ENCODE peak calls at places on chromosomes 12 and 14, in ten cellular contexts. One of them, this sample, is unnamed. For H3K9me3 and H3K4me1, the result is how much of the 10 kb centered on the place peaks cover.

GRCh38 chr14:23294734-23295561 is 7.7 kb downstream of the PPP1R3E start:
- DNase-seq in CD8-positive, alpha-beta memory T cell: peak
- DNase-seq in cardiac muscle cell: peak
- DNase-seq in uterus: peak
- DNase-seq in astrocyte: no peak
- DNase-seq in aorta: no peak
- DNase-seq in MM.1S: peak
- DNase-seq in K562: peak
- DNase-seq in effector memory CD4-positive, alpha-beta T cell: peak
- DNase-seq in H9: peak
- DNase-seq in this sample: no peak

GRCh38 chr14:20652996-20653975 is 11.8 kb upstream of the OR6S1 start:
- DNase-seq in H9: peak
- DNase-seq in cardiac muscle cell: peak
- DNase-seq in uterus: no peak
- DNase-seq in astrocyte: peak
- DNase-seq in effector memory CD4-positive, alpha-beta T cell: no peak
- DNase-seq in MM.1S: no peak
- DNase-seq in CD8-positive, alpha-beta memory T cell: no peak
- DNase-seq in K562: peak
- DNase-seq in aorta: no peak
- DNase-seq in this sample: no peak

GRCh38 chr12:81610955-81611889 is 147.9 kb downstream of the PPFIA2 start:
- DNase-seq in H9: peak
- DNase-seq in astrocyte: no peak
- DNase-seq in K562: no peak
- DNase-seq in CD8-positive, alpha-beta memory T cell: no peak
- DNase-seq in MM.1S: peak
- DNase-seq in uterus: no peak
- DNase-seq in aorta: no peak
- DNase-seq in cardiac muscle cell: peak
- DNase-seq in effector memory CD4-positive, alpha-beta T cell: no peak
- DNase-seq in this sample: no peak

GRCh38 chr14:74978416-74978947 is 23.1 kb upstream of the PGF start:
- DNase-seq in effector memory CD4-positive, alpha-beta T cell: no peak
- DNase-seq in H9: peak
- DNase-seq in K562: no peak
- DNase-seq in cardiac muscle cell: no peak
- DNase-seq in MM.1S: no peak
- DNase-seq in aorta: peak
- DNase-seq in uterus: no peak
- DNase-seq in CD8-positive, alpha-beta memory T cell: no peak
- DNase-seq in astrocyte: no peak
- DNase-seq in this sample: no peak

GRCh38 chr12:102659200-102659911 is 179.0 kb upstream of the IGF1 start:
- DNase-seq in H9: no peak
- DNase-seq in MM.1S: no peak
- DNase-seq in uterus: no peak
- DNase-seq in aorta: no peak
- DNase-seq in K562: no peak
- DNase-seq in effector memory CD4-positive, alpha-beta T cell: no peak
- DNase-seq in CD8-positive, alpha-beta memory T cell: no peak
- DNase-seq in cardiac muscle cell: no peak
- DNase-seq in astrocyte: no peak
- DNase-seq in this sample: no peak

GRCh38 chr12:926641-927040 is 22.9 kb downstream of the RAD52 start:
- DNase-seq in MM.1S: no peak
- DNase-seq in K562: no peak
- DNase-seq in H9: no peak
- DNase-seq in astrocyte: no peak
- DNase-seq in CD8-positive, alpha-beta memory T cell: no peak
- DNase-seq in effector memory CD4-positive, alpha-beta T cell: no peak
- DNase-seq in uterus: no peak
- DNase-seq in cardiac muscle cell: no peak
- DNase-seq in aorta: no peak
- DNase-seq in this sample: no peak

GRCh38 chr14:68623828-68624227 is 169.0 kb downstream of the ZFP36L1 start:
- DNase-seq in CD8-positive, alpha-beta memory T cell: no peak
- DNase-seq in astrocyte: no peak
- DNase-seq in K562: no peak
- DNase-seq in effector memory CD4-positive, alpha-beta T cell: no peak
- DNase-seq in cardiac muscle cell: no peak
- DNase-seq in MM.1S: no peak
- DNase-seq in aorta: no peak
- DNase-seq in uterus: peak
- DNase-seq in H9: no peak
- DNase-seq in this sample: no peak

GRCh38 chr12:87812030-87812429 is 217.2 kb downstream of the C12orf50 start:
- DNase-seq in K562: no peak
- DNase-seq in aorta: no peak
- DNase-seq in effector memory CD4-positive, alpha-beta T cell: no peak
- DNase-seq in cardiac muscle cell: no peak
- DNase-seq in CD8-positive, alpha-beta memory T cell: no peak
- DNase-seq in uterus: no peak
- DNase-seq in MM.1S: no peak
- DNase-seq in H9: no peak
- DNase-seq in astrocyte: peak
- DNase-seq in this sample: no peak

GRCh38 chr12:106248177-106248848 is 493 bp upstream of the CKAP4 start:
- DNase-seq in aorta: peak
- DNase-seq in cardiac muscle cell: peak
- DNase-seq in MM.1S: peak
- DNase-seq in K562: no peak
- DNase-seq in effector memory CD4-positive, alpha-beta T cell: no peak
- DNase-seq in astrocyte: peak
- DNase-seq in uterus: peak
- DNase-seq in CD8-positive, alpha-beta memory T cell: no peak
- DNase-seq in H9: peak
- DNase-seq in this sample: no peak

GRCh38 chr12:130743606-130744005 is 27.5 kb upstream of the RIMBP2 start:
- DNase-seq in uterus: no peak
- DNase-seq in astrocyte: no peak
- DNase-seq in MM.1S: no peak
- DNase-seq in effector memory CD4-positive, alpha-beta T cell: no peak
- DNase-seq in H9: no peak
- DNase-seq in K562: no peak
- DNase-seq in cardiac muscle cell: no peak
- DNase-seq in aorta: no peak
- DNase-seq in CD8-positive, alpha-beta memory T cell: no peak
- DNase-seq in this sample: no peak

GRCh38 chr12:103901518-103902173 is 28.6 kb upstream of the HSP90B1 start:
- DNase-seq in CD8-positive, alpha-beta memory T cell: no peak
- DNase-seq in astrocyte: no peak
- DNase-seq in MM.1S: peak
- DNase-seq in cardiac muscle cell: no peak
- DNase-seq in effector memory CD4-positive, alpha-beta T cell: peak
- DNase-seq in aorta: no peak
- DNase-seq in uterus: no peak
- DNase-seq in H9: no peak
- DNase-seq in K562: no peak
- DNase-seq in this sample: no peak

GRCh38 chr12:59596232-59597143 is 659 bp downstream of the SLC16A7 start:
- DNase-seq in cardiac muscle cell: peak
- DNase-seq in MM.1S: peak
- DNase-seq in K562: no peak
- DNase-seq in uterus: peak
- DNase-seq in aorta: peak
- DNase-seq in effector memory CD4-positive, alpha-beta T cell: peak
- DNase-seq in astrocyte: peak
- DNase-seq in CD8-positive, alpha-beta memory T cell: peak
- DNase-seq in H9: peak
- DNase-seq in this sample: peak

GRCh38 chr14:105925615-105926414 is 399.4 kb downstream of the TMEM121 start:
- DNase-seq in aorta: peak
- DNase-seq in CD8-positive, alpha-beta memory T cell: no peak
- DNase-seq in MM.1S: no peak
- DNase-seq in effector memory CD4-positive, alpha-beta T cell: no peak
- DNase-seq in cardiac muscle cell: no peak
- DNase-seq in astrocyte: no peak
- DNase-seq in K562: peak
- DNase-seq in uterus: no peak
- DNase-seq in H9: no peak
- DNase-seq in this sample: no peak
- H3K9me3 ChIP-seq in aorta: under half
- H3K9me3 ChIP-seq in CD8-positive, alpha-beta memory T cell: under half
- H3K9me3 ChIP-seq in MM.1S: under half
- H3K9me3 ChIP-seq in effector memory CD4-positive, alpha-beta T cell: under half
- H3K9me3 ChIP-seq in cardiac muscle cell: under half
- H3K9me3 ChIP-seq in astrocyte: under half
- H3K9me3 ChIP-seq in K562: under half
- H3K9me3 ChIP-seq in uterus: under half
- H3K9me3 ChIP-seq in H9: half or more
- H3K9me3 ChIP-seq in this sample: under half

GRCh38 chr12:57754411-57755193 is at the start of gene MARCHF9:
- DNase-seq in CD8-positive, alpha-beta memory T cell: peak
- DNase-seq in astrocyte: no peak
- DNase-seq in K562: peak
- DNase-seq in H9: peak
- DNase-seq in effector memory CD4-positive, alpha-beta T cell: peak
- DNase-seq in cardiac muscle cell: no peak
- DNase-seq in uterus: peak
- DNase-seq in aorta: peak
- DNase-seq in MM.1S: peak
- DNase-seq in this sample: peak
- H3K4me1 ChIP-seq in CD8-positive, alpha-beta memory T cell: half or more
- H3K4me1 ChIP-seq in astrocyte: under half
- H3K4me1 ChIP-seq in K562: under half
- H3K4me1 ChIP-seq in H9: under half
- H3K4me1 ChIP-seq in effector memory CD4-positive, alpha-beta T cell: under half
- H3K4me1 ChIP-seq in cardiac muscle cell: under half
- H3K4me1 ChIP-seq in uterus: under half
- H3K4me1 ChIP-seq in aorta: under half
- H3K4me1 ChIP-seq in MM.1S: under half
- H3K4me1 ChIP-seq in this sample: half or more

DNA sequence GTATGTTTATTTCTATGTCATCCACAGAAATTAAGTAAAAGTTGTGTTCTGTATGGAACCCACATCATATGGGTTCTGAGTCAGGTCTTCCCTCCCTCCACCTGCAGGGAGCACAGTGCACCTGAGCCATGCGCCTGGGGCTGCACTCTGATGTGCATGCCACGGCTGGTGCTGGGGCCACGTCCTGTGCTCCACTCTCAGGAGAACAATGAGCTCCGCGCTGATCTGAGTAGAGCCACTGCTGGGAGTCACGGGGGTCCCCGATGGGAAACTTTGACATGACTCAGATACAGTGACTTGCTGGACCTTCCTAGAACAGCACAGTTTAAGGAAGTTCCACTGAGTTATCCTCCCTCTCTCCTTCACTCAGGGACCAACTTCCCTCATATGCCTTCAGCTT is 683.4 kb downstream of the TMEM121 start:
- DNase-seq in uterus: no peak
- DNase-seq in cardiac muscle cell: no peak
- DNase-seq in effector memory CD4-positive, alpha-beta T cell: no peak
- DNase-seq in CD8-positive, alpha-beta memory T cell: no peak
- DNase-seq in H9: no peak
- DNase-seq in aorta: no peak
- DNase-seq in K562: no peak
- DNase-seq in astrocyte: no peak
- DNase-seq in MM.1S: no peak
- DNase-seq in this sample: no peak
- H3K9me3 ChIP-seq in uterus: under half
- H3K9me3 ChIP-seq in cardiac muscle cell: under half
- H3K9me3 ChIP-seq in effector memory CD4-positive, alpha-beta T cell: under half
- H3K9me3 ChIP-seq in CD8-positive, alpha-beta memory T cell: under half
- H3K9me3 ChIP-seq in H9: half or more
- H3K9me3 ChIP-seq in aorta: under half
- H3K9me3 ChIP-seq in K562: under half
- H3K9me3 ChIP-seq in astrocyte: under half
- H3K9me3 ChIP-seq in MM.1S: under half
- H3K9me3 ChIP-seq in this sample: under half

GRCh38 chr12:22047495-22047894 is 1.5 kb downstream of the CMAS start:
- DNase-seq in MM.1S: no peak
- DNase-seq in aorta: no peak
- DNase-seq in cardiac muscle cell: no peak
- DNase-seq in H9: no peak
- DNase-seq in K562: peak
- DNase-seq in effector memory CD4-positive, alpha-beta T cell: no peak
- DNase-seq in CD8-positive, alpha-beta memory T cell: no peak
- DNase-seq in astrocyte: no peak
- DNase-seq in uterus: no peak
- DNase-seq in this sample: no peak
- H3K4me1 ChIP-seq in MM.1S: under half
- H3K4me1 ChIP-seq in aorta: under half
- H3K4me1 ChIP-seq in cardiac muscle cell: under half
- H3K4me1 ChIP-seq in H9: under half
- H3K4me1 ChIP-seq in K562: under half
- H3K4me1 ChIP-seq in effector memory CD4-positive, alpha-beta T cell: under half
- H3K4me1 ChIP-seq in CD8-positive, alpha-beta memory T cell: under half
- H3K4me1 ChIP-seq in astrocyte: under half
- H3K4me1 ChIP-seq in uterus: under half
- H3K4me1 ChIP-seq in this sample: under half